ENCODE peak calls at places on chromosomes 11 and 22, in six cellular contexts. One of them, this sample, is unnamed.

GRCh38 chr11:69013009-69013951 is at the start of gene MRGPRF:
- DNase-seq in ureter: peak
- DNase-seq in NCI-H774: no peak
- DNase-seq in tibial artery: peak
- DNase-seq in ecto neural progenitor cell: peak
- DNase-seq in PC-3: peak
- DNase-seq in this sample: no peak

GRCh38 chr11:72724021-72724561 is 28.1 kb downstream of the ARAP1 start:
- DNase-seq in ureter: no peak
- DNase-seq in NCI-H774: no peak
- DNase-seq in PC-3: no peak
- DNase-seq in ecto neural progenitor cell: no peak
- DNase-seq in tibial artery: no peak
- DNase-seq in this sample: no peak

GRCh38 chr11:43992834-43993637 is 50.6 kb downstream of the C11orf96 start:
- DNase-seq in ecto neural progenitor cell: no peak
- DNase-seq in NCI-H774: no peak
- DNase-seq in tibial artery: peak
- DNase-seq in PC-3: no peak
- DNase-seq in ureter: no peak
- DNase-seq in this sample: no peak

GRCh38 chr11:65083134-65083833 is 556 bp downstream of the CDCA5 start:
- DNase-seq in NCI-H774: no peak
- DNase-seq in tibial artery: no peak
- DNase-seq in ureter: no peak
- DNase-seq in ecto neural progenitor cell: no peak
- DNase-seq in PC-3: no peak
- DNase-seq in this sample: no peak

GRCh38 chr22:29435236-29435635 is 3.1 kb upstream of the RFPL1 start:
- DNase-seq in PC-3: no peak
- DNase-seq in ecto neural progenitor cell: no peak
- DNase-seq in tibial artery: peak
- DNase-seq in NCI-H774: no peak
- DNase-seq in ureter: no peak
- DNase-seq in this sample: no peak

GRCh38 chr11:64743591-64744543 is at the start of gene RASGRP2:
- DNase-seq in ecto neural progenitor cell: peak
- DNase-seq in NCI-H774: no peak
- DNase-seq in tibial artery: peak
- DNase-seq in PC-3: peak
- DNase-seq in ureter: peak
- DNase-seq in this sample: peak

GRCh38 chr22:39598017-39598965 is 27.7 kb downstream of the CACNA1I start:
- DNase-seq in tibial artery: no peak
- DNase-seq in ecto neural progenitor cell: peak
- DNase-seq in PC-3: peak
- DNase-seq in ureter: peak
- DNase-seq in NCI-H774: peak
- DNase-seq in this sample: peak

GRCh38 chr11:10205928-10206327 is 88.1 kb downstream of the SBF2 start:
- DNase-seq in NCI-H774: peak
- DNase-seq in ecto neural progenitor cell: no peak
- DNase-seq in tibial artery: no peak
- DNase-seq in PC-3: no peak
- DNase-seq in ureter: no peak
- DNase-seq in this sample: no peak

GRCh38 chr11:115325523-115325922 is 178.7 kb downstream of the CADM1 start:
- DNase-seq in NCI-H774: peak
- DNase-seq in PC-3: no peak
- DNase-seq in tibial artery: no peak
- DNase-seq in ureter: no peak
- DNase-seq in ecto neural progenitor cell: no peak
- DNase-seq in this sample: no peak

GRCh38 chr11:70577258-70577603 is 178.9 kb downstream of the CTTN start:
- DNase-seq in tibial artery: peak
- DNase-seq in PC-3: no peak
- DNase-seq in ecto neural progenitor cell: no peak
- DNase-seq in ureter: no peak
- DNase-seq in NCI-H774: no peak
- DNase-seq in this sample: no peak

GRCh38 chr11:45045692-45046471 is 95.2 kb upstream of the TP53I11 start:
- DNase-seq in ecto neural progenitor cell: no peak
- DNase-seq in ureter: peak
- DNase-seq in tibial artery: peak
- DNase-seq in PC-3: peak
- DNase-seq in NCI-H774: no peak
- DNase-seq in this sample: peak

GRCh38 chr11:69234740-69235710 is 58.9 kb upstream of the MYEOV start:
- DNase-seq in ecto neural progenitor cell: peak
- DNase-seq in NCI-H774: no peak
- DNase-seq in ureter: peak
- DNase-seq in tibial artery: no peak
- DNase-seq in PC-3: no peak
- DNase-seq in this sample: no peak

GRCh38 chr11:61627831-61628753 is 47.2 kb upstream of the SYT7 start:
- DNase-seq in NCI-H774: peak
- DNase-seq in ecto neural progenitor cell: peak
- DNase-seq in PC-3: peak
- DNase-seq in ureter: peak
- DNase-seq in tibial artery: no peak
- DNase-seq in this sample: peak

GRCh38 chr11:106493751-106494150 is 416.3 kb downstream of the AASDHPPT start:
- DNase-seq in PC-3: peak
- DNase-seq in ureter: no peak
- DNase-seq in tibial artery: no peak
- DNase-seq in ecto neural progenitor cell: no peak
- DNase-seq in NCI-H774: peak
- DNase-seq in this sample: no peak

GRCh38 chr11:107957109-107957588 is 28.9 kb downstream of the RAB39A start:
- DNase-seq in tibial artery: peak
- DNase-seq in ureter: no peak
- DNase-seq in PC-3: no peak
- DNase-seq in NCI-H774: no peak
- DNase-seq in ecto neural progenitor cell: no peak
- DNase-seq in this sample: no peak

GRCh38 chr11:8209208-8209807 is 40.5 kb upstream of the RIC3 start:
- DNase-seq in ecto neural progenitor cell: no peak
- DNase-seq in PC-3: peak
- DNase-seq in ureter: no peak
- DNase-seq in NCI-H774: no peak
- DNase-seq in tibial artery: no peak
- DNase-seq in this sample: no peak

GRCh38 chr11:125442946-125443345 is 53.1 kb downstream of the FEZ1 start:
- DNase-seq in NCI-H774: no peak
- DNase-seq in PC-3: no peak
- DNase-seq in tibial artery: peak
- DNase-seq in ureter: no peak
- DNase-seq in ecto neural progenitor cell: no peak
- DNase-seq in this sample: no peak

GRCh38 chr11:68579455-68579854 is 104.9 kb upstream of the GAL start:
- DNase-seq in ecto neural progenitor cell: no peak
- DNase-seq in ureter: no peak
- DNase-seq in tibial artery: no peak
- DNase-seq in PC-3: peak
- DNase-seq in NCI-H774: peak
- DNase-seq in this sample: no peak

GRCh38 chr11:75797796-75798195 is 17.2 kb upstream of the UVRAG start:
- DNase-seq in tibial artery: no peak
- DNase-seq in ecto neural progenitor cell: no peak
- DNase-seq in NCI-H774: no peak
- DNase-seq in ureter: no peak
- DNase-seq in PC-3: peak
- DNase-seq in this sample: no peak

GRCh38 chr11:1225386-1226225 is 2.7 kb downstream of the MUC5B start:
- DNase-seq in tibial artery: peak
- DNase-seq in PC-3: no peak
- DNase-seq in ecto neural progenitor cell: no peak
- DNase-seq in ureter: no peak
- DNase-seq in NCI-H774: no peak
- DNase-seq in this sample: no peak

GRCh38 chr11:132056689-132057088 is 686.3 kb downstream of the NTM start:
- DNase-seq in tibial artery: no peak
- DNase-seq in NCI-H774: no peak
- DNase-seq in ureter: no peak
- DNase-seq in PC-3: no peak
- DNase-seq in ecto neural progenitor cell: no peak
- DNase-seq in this sample: no peak

GRCh38 chr22:43627485-43628252 is 184.4 kb downstream of the EFCAB6 start:
- DNase-seq in tibial artery: no peak
- DNase-seq in ecto neural progenitor cell: no peak
- DNase-seq in PC-3: no peak
- DNase-seq in NCI-H774: no peak
- DNase-seq in ureter: no peak
- DNase-seq in this sample: no peak

GRCh38 chr11:34439521-34440258 is 956 bp downstream of the CAT start:
- DNase-seq in ureter: no peak
- DNase-seq in PC-3: no peak
- DNase-seq in ecto neural progenitor cell: no peak
- DNase-seq in tibial artery: no peak
- DNase-seq in NCI-H774: no peak
- DNase-seq in this sample: no peak

GRCh38 chr22:22362939-22363338 is 118.4 kb downstream of the VPREB1 start:
- DNase-seq in NCI-H774: no peak
- DNase-seq in ecto neural progenitor cell: no peak
- DNase-seq in tibial artery: no peak
- DNase-seq in ureter: no peak
- DNase-seq in PC-3: no peak
- DNase-seq in this sample: no peak

GRCh38 chr11:125070699-125071254 is 7.7 kb downstream of the SLC37A2 start:
- DNase-seq in ureter: peak
- DNase-seq in NCI-H774: no peak
- DNase-seq in tibial artery: peak
- DNase-seq in PC-3: peak
- DNase-seq in ecto neural progenitor cell: no peak
- DNase-seq in this sample: no peak

GRCh38 chr11:59551651-59552521 is 40.5 kb downstream of the OR4D9 start:
- DNase-seq in PC-3: peak
- DNase-seq in ureter: no peak
- DNase-seq in tibial artery: no peak
- DNase-seq in NCI-H774: peak
- DNase-seq in ecto neural progenitor cell: no peak
- DNase-seq in this sample: no peak

GRCh38 chr22:26846645-26847044 is 189.3 kb downstream of the MIAT start:
- DNase-seq in ecto neural progenitor cell: no peak
- DNase-seq in tibial artery: no peak
- DNase-seq in PC-3: no peak
- DNase-seq in ureter: no peak
- DNase-seq in NCI-H774: no peak
- DNase-seq in this sample: no peak

GRCh38 chr22:33654173-33654890 is 265.9 kb downstream of the LARGE1 start:
- DNase-seq in ureter: no peak
- DNase-seq in PC-3: no peak
- DNase-seq in NCI-H774: no peak
- DNase-seq in tibial artery: no peak
- DNase-seq in ecto neural progenitor cell: no peak
- DNase-seq in this sample: no peak

GRCh38 chr11:77020751-77021150 is 13.4 kb upstream of the B3GNT6 start:
- DNase-seq in NCI-H774: no peak
- DNase-seq in ureter: no peak
- DNase-seq in PC-3: no peak
- DNase-seq in ecto neural progenitor cell: no peak
- DNase-seq in tibial artery: no peak
- DNase-seq in this sample: no peak

GRCh38 chr11:64084962-64085710 is 49.4 kb downstream of the FLRT1 start:
- DNase-seq in ureter: no peak
- DNase-seq in ecto neural progenitor cell: no peak
- DNase-seq in NCI-H774: no peak
- DNase-seq in PC-3: no peak
- DNase-seq in tibial artery: no peak
- DNase-seq in this sample: no peak

GRCh38 chr11:73968356-73968966 is 14.2 kb downstream of the UCP2 start:
- DNase-seq in NCI-H774: no peak
- DNase-seq in tibial artery: no peak
- DNase-seq in PC-3: no peak
- DNase-seq in ureter: no peak
- DNase-seq in ecto neural progenitor cell: no peak
- DNase-seq in this sample: no peak

This sample was measured in natural killer cell.